ENCODE peak calls at places on chromosomes 4 and X, in five cellular contexts. N, A, Q, B and L are unnamed samples.

GRCh38 chrX:5646818-5647217 is 581.8 kb downstream of the NLGN4X start:
- DNase-seq in N (no peak), A (no peak), Q (no peak), B (no peak), L (no peak)

GRCh38 chrX:123590842-123591491 is 141.9 kb downstream of the THOC2 start:
- DNase-seq in N (peak), A (no peak), Q (peak), B (no peak), L (no peak)

GRCh38 chrX:41250867-41251266 is 83.1 kb upstream of the DDX3X start:
- DNase-seq in N (no peak), A (no peak), Q (no peak), B (no peak), L (no peak)

GRCh38 chrX:100376581-100376980 is 33.5 kb downstream of the PCDH19 start:
- DNase-seq in N (no peak), A (no peak), Q (peak), B (no peak), L (peak)

GRCh38 chr4:37803348-37803973 is 23.0 kb upstream of the PGM2 start:
- DNase-seq in N (peak), A (no peak), Q (peak), B (no peak), L (peak)

GRCh38 chrX:100048156-100048555 is 361.9 kb downstream of the PCDH19 start:
- DNase-seq in N (no peak), A (no peak), Q (no peak), B (no peak), L (no peak)

GRCh38 chrX:137792214-137792613 is 226.3 kb downstream of the ZIC3 start:
- DNase-seq in N (no peak), A (no peak), Q (no peak), B (no peak), L (no peak)

GRCh38 chr4:24115101-24115500 is 225.3 kb upstream of the PPARGC1A start:
- DNase-seq in N (no peak), A (no peak), Q (no peak), B (no peak), L (no peak)

GRCh38 chrX:103248553-103248952 is 6.4 kb downstream of the TCEAL8 start:
- DNase-seq in N (peak), A (no peak), Q (peak), B (no peak), L (no peak)

GRCh38 chr4:92270908-92271307 is 32.9 kb upstream of the GRID2 start:
- DNase-seq in N (no peak), A (no peak), Q (peak), B (no peak), L (no peak)
- TF ChIP-seq CTCF in N (no peak), A (peak), Q (no peak), B (no peak), L (no peak)

DNA sequence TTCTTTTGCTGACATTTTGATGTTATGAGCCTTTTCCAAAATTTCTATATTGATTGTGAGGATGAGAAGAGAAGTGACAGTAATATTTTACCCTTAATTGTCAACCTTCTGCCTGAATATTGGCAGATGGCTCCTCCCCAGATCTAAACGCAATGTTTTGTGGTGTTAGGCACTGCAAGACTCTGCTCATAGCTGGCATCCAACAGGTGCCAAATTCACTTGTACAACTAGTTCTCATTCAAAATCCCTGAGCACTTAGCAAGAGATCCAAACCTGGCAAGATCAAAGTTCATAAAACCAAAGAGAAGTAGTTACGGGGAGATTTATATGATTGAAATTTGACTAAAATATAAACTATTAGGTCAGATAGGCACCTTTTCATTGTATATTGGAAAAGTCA is 901.7 kb upstream of the INTU start:
- DNase-seq in N (no peak), A (no peak), Q (no peak), B (no peak), L (no peak)
- TF ChIP-seq CTCF in N (no peak), A (no peak), Q (no peak), B (no peak), L (no peak)

GRCh38 chr4:139082750-139083532 is 67.4 kb downstream of the NOCT start:
- DNase-seq in N (peak), A (peak), Q (peak), B (peak), L (peak)

GRCh38 chr4:139084425-139085093 is 69.0 kb downstream of the NOCT start:
- DNase-seq in N (no peak), A (peak), Q (peak), B (no peak), L (no peak)

GRCh38 chr4:139083533-139084424 is 68.2 kb downstream of the NOCT start:
- DNase-seq in N (peak), A (peak), Q (peak), B (peak), L (peak)

GRCh38 chr4:139085141-139085540 is 69.6 kb downstream of the NOCT start:
- DNase-seq in N (peak), A (no peak), Q (peak), B (no peak), L (peak)
- TF ChIP-seq CTCF in N (peak), A (no peak), Q (peak), B (no peak), L (peak)

DNA sequence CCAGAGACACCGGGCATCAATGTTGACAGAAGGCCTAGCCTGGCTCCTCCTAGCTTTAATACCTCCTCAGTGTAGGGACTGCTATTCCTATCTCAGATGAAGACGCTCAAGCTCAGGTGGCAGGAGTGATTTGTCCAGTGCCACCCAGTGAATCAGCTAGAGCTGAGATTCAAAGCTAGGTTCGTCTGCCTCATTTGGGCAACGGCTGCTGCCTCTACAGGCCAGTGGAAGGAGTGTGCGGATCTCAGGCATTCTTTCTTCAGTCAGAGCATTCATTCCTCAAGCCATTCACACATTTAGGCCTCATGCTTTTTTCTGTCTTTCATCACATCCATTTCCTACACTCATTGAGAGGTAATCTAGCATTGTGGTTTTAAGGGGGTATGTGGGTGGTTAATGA is 7.3 kb downstream of the TSR2 start:
- DNase-seq in N (no peak), A (no peak), Q (peak), B (no peak), L (no peak)
- TF ChIP-seq CTCF in N (no peak), A (no peak), Q (peak), B (no peak), L (peak)

GRCh38 chr4:76665139-76665538 is 230.1 kb downstream of the SHROOM3 start:
- DNase-seq in N (peak), A (no peak), Q (peak), B (no peak), L (peak)
- TF ChIP-seq CTCF in N (no peak), A (no peak), Q (no peak), B (no peak), L (no peak)

GRCh38 chrX:110987292-110987691 is 108.7 kb upstream of the PAK3 start:
- DNase-seq in N (no peak), A (no peak), Q (no peak), B (no peak), L (no peak)
- TF ChIP-seq CTCF in N (peak), A (no peak), Q (peak), B (no peak), L (no peak)

GRCh38 chr4:20430555-20430954 is 178.8 kb downstream of the SLIT2 start:
- DNase-seq in N (peak), A (no peak), Q (no peak), B (no peak), L (peak)

GRCh38 chr4:20428410-20429160 is 176.9 kb downstream of the SLIT2 start:
- DNase-seq in N (peak), A (no peak), Q (peak), B (no peak), L (no peak)

GRCh38 chr4:20432098-20432497 is 180.4 kb downstream of the SLIT2 start:
- DNase-seq in N (no peak), A (no peak), Q (peak), B (no peak), L (peak)

GRCh38 chr4:20433101-20433705 is 181.5 kb downstream of the SLIT2 start:
- DNase-seq in N (no peak), A (no peak), Q (no peak), B (no peak), L (no peak)

GRCh38 chr4:20431422-20432014 is 179.8 kb downstream of the SLIT2 start:
- DNase-seq in N (peak), A (no peak), Q (peak), B (peak), L (no peak)
- TF ChIP-seq CTCF in N (peak), A (no peak), Q (peak), B (no peak), L (peak)

DNA sequence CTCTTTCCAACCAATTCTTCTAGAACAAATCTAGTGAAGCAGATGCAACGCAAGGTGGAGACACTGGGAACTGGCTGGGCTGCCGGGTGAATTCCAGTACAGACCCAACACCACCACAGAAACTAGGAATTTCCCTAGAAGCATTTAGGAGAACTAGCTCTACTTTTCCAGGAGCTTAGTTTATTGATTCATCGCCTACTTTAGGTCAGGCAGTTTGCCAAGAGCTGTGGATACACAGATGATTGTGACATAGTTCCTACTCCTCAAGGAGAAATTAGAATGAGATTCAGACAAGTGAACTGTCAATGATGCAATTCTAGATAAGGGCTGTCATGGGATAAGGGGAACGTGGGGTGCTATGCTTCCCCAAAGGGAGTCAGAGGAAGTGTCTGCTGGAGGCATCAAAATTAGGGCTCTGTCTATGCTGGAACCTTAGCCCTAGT is 350.0 kb downstream of the CAMK2D start:
- DNase-seq in N (peak), A (no peak), Q (peak), B (no peak), L (peak)
- TF ChIP-seq CTCF in N (no peak), A (no peak), Q (no peak), B (no peak), L (no peak)

DNA sequence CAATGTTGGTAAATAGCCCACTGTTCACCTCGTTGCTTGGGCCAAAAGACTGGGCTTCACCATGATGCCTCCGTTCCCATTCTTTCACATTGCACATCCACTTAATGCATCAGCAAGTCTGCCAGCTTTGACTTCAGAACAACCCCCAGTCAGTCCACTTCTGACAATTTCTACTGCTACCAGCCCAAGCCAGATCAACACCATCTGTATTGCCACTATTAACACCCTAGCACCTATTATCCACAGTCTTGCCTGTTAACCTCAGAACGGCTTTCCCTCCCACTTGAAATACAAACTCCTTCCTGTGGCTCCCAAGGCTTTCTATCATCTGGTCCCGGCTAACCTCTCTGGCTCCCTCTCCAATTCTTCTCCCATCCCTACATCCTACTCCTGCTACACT is 95.7 kb downstream of the SH3RF1 start:
- DNase-seq in N (no peak), A (no peak), Q (no peak), B (no peak), L (no peak)
- TF ChIP-seq CTCF in N (no peak), A (no peak), Q (no peak), B (no peak), L (no peak)

DNA sequence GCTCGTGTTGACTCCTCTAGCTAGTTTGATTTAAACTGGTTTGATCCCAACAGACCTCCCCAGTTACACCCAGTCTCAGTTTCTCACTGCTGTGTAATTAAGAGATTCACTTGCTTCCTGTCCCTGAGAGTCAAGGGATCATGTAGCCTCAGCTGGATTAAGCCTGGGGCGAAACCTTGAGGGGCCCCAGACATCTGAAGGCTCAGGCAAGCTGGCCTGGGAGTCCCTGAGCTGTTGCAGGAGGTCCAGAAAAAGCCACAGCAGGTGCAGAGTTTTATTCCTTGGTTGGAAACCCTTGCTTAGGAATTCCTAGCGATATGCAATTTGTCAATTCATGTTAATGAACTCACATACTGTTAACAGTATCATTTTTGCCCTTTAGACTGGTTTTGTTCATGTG is 52.9 kb upstream of the CLDN24 start:
- DNase-seq in N (no peak), A (no peak), Q (no peak), B (no peak), L (no peak)
- TF ChIP-seq CTCF in N (no peak), A (no peak), Q (no peak), B (no peak), L (no peak)